ENCODE peak calls at places on chromosomes 3 and 15, in six cellular contexts. P is fibroblast of lung, Y is OCI-LY7, D is GM12878, T is HepG2, M is H9. K is an unnamed sample.

GRCh38 chr3:49351521-49352011 is 6.6 kb downstream of the GPX1 start:
- DNase-seq in P (peak; percentile 91), D (no peak), M (no peak), T (no peak), Y (no peak), K (peak; percentile 94)

GRCh38 chr15:79439236-79439635 is 7.1 kb downstream of the MINAR1 start:
- DNase-seq in M (no peak), P (no peak), T (no peak), D (no peak), Y (no peak), K (no peak)

GRCh38 chr15:22887157-22887951 is 48.9 kb downstream of the NIPA2 start:
- DNase-seq in D (no peak), Y (no peak), P (peak; percentile 78), T (no peak), M (no peak), K (peak; percentile 93)

GRCh38 chr15:35693286-35693685 is 147.3 kb upstream of the DPH6 start:
- DNase-seq in P (peak; percentile 78), D (no peak), Y (no peak), T (no peak), M (no peak), K (no peak)

GRCh38 chr3:50519471-50520089 is 16.1 kb upstream of the CACNA2D2 start:
- DNase-seq in P (peak; percentile 30), Y (peak; percentile 70), M (peak; percentile 92), D (no peak), T (peak; percentile 41), K (peak; percentile 90)

GRCh38 chr15:96585634-96586386 is 255.3 kb downstream of the NR2F2 start:
- DNase-seq in Y (no peak), T (no peak), D (no peak), P (peak; percentile 15), M (no peak), K (peak; percentile 9)

GRCh38 chr3:94927175-94927574 is 864.3 kb downstream of the NSUN3 start:
- DNase-seq in P (no peak), T (no peak), D (no peak), M (no peak), Y (no peak), K (no peak)

GRCh38 chr15:40122239-40122638 is 13.6 kb upstream of the BMF start:
- DNase-seq in T (no peak), D (no peak), P (no peak), M (no peak), Y (no peak), K (no peak)

GRCh38 chr3:37028329-37028728 is 35.0 kb downstream of the MLH1 start:
- DNase-seq in Y (no peak), M (no peak), P (no peak), D (no peak), T (no peak), K (no peak)

GRCh38 chr15:29050870-29051269 is 165.1 kb downstream of the APBA2 start:
- DNase-seq in Y (no peak), P (peak; percentile 54), M (no peak), D (no peak), T (no peak), K (no peak)

GRCh38 chr15:46607103-46607502 is 972.3 kb downstream of the SQOR start:
- DNase-seq in P (no peak), D (no peak), T (no peak), Y (no peak), M (no peak), K (no peak)

GRCh38 chr3:53230789-53231188 is 25.0 kb downstream of the TKT start:
- DNase-seq in Y (no peak), P (no peak), D (no peak), T (no peak), M (peak; percentile 19), K (peak; percentile 68)

GRCh38 chr3:156941311-156941710 is 115.2 kb downstream of the LEKR1 start:
- DNase-seq in D (no peak), M (no peak), Y (no peak), P (no peak), T (no peak), K (no peak)

GRCh38 chr15:90132437-90132836 is 30.2 kb upstream of the IDH2 start:
- DNase-seq in M (no peak), P (no peak), T (no peak), D (no peak), Y (no peak), K (no peak)
- H3K79me2 ChIP-seq in M (no peaks in the 10 kb centered on the region), P (no peaks in the 10 kb centered on the region), T (no peaks in the 10 kb centered on the region), D (no peaks in the 10 kb centered on the region), Y (no peaks in the 10 kb centered on the region), K (no peaks in the 10 kb centered on the region)

GRCh38 chr15:64001148-64001547 is 45.1 kb downstream of the DAPK2 start:
- DNase-seq in Y (no peak), T (no peak), D (no peak), M (no peak), P (no peak), K (no peak)

GRCh38 chr15:63997715-63998442 is 48.4 kb downstream of the DAPK2 start:
- DNase-seq in D (no peak), T (no peak), M (no peak), P (no peak), Y (no peak), K (no peak)

GRCh38 chr15:63999177-63999576 is 47.1 kb downstream of the DAPK2 start:
- DNase-seq in D (no peak), M (no peak), P (no peak), Y (no peak), T (no peak), K (peak; percentile 11)

GRCh38 chr15:63998489-63998888 is 47.8 kb downstream of the DAPK2 start:
- DNase-seq in M (no peak), Y (no peak), D (no peak), T (no peak), P (no peak), K (no peak)

DNA sequence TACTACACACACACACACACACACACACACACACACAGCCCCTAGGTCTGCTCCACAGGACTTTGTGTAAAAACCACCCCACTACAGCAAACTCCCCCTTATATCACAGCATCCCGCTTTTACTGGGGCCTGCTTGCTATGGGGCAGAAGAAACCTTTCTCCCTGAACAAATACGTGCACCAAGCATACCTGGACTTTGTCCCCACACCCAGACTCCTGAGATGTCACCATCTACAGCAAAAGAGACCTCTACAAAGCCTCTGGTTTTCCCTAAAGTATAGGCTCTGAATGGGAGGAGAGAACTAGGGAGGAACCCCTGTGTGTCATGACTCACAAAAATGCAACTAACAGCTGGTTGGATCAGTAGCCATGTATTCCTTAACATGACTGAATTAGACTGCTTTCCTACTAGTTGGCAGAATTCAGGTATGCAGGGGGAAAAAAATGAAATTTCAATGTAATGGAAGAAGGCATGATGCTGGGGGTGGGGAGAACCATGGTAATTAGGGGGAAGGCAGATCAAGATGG is 46.0 kb downstream of the DAPK2 start:
- DNase-seq in M (no peak), D (no peak), P (no peak), T (peak; percentile 23), Y (no peak), K (peak; percentile 86)
- H3K79me2 ChIP-seq in M (no peaks in the 10 kb centered on the region), D (no peaks in the 10 kb centered on the region), P (no peaks in the 10 kb centered on the region), T (no peaks in the 10 kb centered on the region), Y (no peaks in the 10 kb centered on the region), K (no peaks in the 10 kb centered on the region)

DNA sequence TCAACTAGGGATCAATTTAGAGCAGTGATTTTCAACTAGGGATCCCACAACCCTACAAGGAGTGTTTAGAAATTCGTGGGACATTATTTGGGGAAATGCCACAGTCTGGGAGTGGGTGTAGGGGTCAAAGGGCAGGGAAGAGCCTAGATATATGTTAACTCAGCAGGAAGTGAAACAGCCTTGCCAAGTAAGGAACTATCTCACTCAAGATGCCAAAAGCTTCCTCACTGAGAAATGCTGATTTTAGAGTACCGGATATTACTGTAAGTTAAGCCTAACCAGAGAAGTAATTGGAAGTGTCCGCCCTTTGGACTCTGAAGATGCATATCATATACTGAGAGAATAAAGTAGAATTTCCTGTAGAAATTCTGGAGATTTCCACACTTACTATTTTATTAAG is 158.6 kb downstream of the BBX start:
- DNase-seq in Y (no peak), T (no peak), M (no peak), D (no peak), P (no peak), K (no peak)
- H3K79me2 ChIP-seq in Y (no peaks in the 10 kb centered on the region), T (no peaks in the 10 kb centered on the region), M (no peaks in the 10 kb centered on the region), D (no peaks in the 10 kb centered on the region), P (no peaks in the 10 kb centered on the region), K (no peaks in the 10 kb centered on the region)

DNA sequence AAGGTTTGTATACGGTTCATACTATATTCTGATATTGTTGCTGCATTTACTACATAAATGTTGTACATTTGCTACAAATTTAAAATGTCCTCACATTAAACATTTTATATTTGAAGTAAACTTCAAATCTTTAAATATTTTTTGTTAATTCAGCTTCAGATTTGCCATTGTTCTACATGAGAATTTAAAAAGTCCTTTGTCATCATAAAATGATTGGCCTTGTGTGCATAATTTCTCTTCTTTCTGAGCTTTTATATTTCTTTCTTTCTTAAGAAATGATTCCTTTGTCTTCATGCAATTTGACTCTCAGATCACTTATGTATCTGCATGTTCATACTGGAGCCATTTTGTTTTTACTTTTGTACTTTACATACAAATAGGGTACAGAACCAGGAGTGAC is 28.0 kb downstream of the DNAJC19 start:
- DNase-seq in Y (no peak), M (no peak), D (no peak), T (no peak), P (no peak), K (no peak)
- H3K79me2 ChIP-seq in Y (peaks cover 24% of the 10 kb centered on the region), M (no peaks in the 10 kb centered on the region), D (no peaks in the 10 kb centered on the region), T (no peaks in the 10 kb centered on the region), P (no peaks in the 10 kb centered on the region), K (peaks cover 6% of the 10 kb centered on the region)

GRCh38 chr3:121660356-121661171 is at the start of gene HCLS1:
- DNase-seq in T (no peak), P (no peak), M (no peak), D (peak; percentile 83), Y (peak; percentile 89), K (no peak)
- H3K79me2 ChIP-seq in T (no peaks in the 10 kb centered on the region), P (no peaks in the 10 kb centered on the region), M (no peaks in the 10 kb centered on the region), D (peaks cover 34% of the 10 kb centered on the region), Y (peaks cover 26% of the 10 kb centered on the region), K (no peaks in the 10 kb centered on the region)

DNA sequence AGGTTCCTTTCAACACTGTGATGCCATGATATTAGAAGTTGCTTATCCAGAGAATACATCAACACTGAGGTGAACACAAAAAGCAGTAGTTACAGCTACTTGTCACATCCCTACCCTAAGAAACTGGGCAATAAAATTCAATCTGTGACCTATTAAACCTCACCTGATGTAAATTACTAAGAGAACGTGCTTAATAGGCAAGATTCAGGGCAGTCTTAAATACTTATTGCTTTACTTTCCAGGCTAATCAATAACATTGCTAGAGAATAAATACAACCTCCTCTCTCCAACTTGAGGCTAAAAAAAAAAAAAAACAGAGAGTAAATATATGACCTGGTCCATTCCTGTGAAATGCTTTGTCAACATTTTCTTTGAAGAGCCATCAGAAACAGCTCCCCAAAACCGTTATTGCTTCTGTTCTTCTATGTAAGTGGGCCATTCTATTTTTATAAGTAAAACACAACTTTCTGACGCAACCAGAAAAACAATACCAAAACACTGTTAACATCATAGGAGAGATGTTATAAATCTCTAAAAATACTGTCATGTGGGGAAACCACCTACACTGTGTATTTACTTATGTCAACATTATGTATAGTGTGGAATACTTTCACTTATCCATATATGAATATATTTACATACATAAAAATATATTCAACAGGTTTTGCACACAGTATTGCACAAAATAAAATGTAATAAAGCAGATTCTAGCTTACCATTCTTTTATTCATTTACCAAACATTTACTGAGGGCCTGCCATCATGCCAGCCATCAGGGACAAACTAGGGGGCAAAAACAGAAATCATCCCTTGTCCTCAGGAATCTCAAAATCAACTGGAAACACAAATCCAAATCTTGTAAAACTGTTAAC is 2.7 kb downstream of the NKIRAS1 start:
- DNase-seq in M (no peak), Y (no peak), T (no peak), P (no peak), D (no peak), K (peak; percentile 50)
- H3K79me2 ChIP-seq in M (peaks cover 15% of the 10 kb centered on the region), Y (peaks cover 30% of the 10 kb centered on the region), T (peaks cover 56% of the 10 kb centered on the region), P (peaks cover 23% of the 10 kb centered on the region), D (peaks cover 56% of the 10 kb centered on the region), K (peaks cover 44% of the 10 kb centered on the region)

K was measured in osteoblast.